ENCODE peak calls at places on chromosomes 6 and 20, in six cellular contexts. One of them, this sample, is unnamed.

GRCh38 chr20:57409672-57410397 is 18.6 kb downstream of the RBM38 start:
- DNase-seq in activated CD4-positive, alpha-beta T cell treated with anti-CD3 and anti-CD28 coated beads for 48 hours: no peak
- DNase-seq in psoas muscle: peak; percentile 49
- DNase-seq in CD8-positive, alpha-beta T cell: no peak
- DNase-seq in RCC 7860: no peak
- DNase-seq in A549: no peak
- DNase-seq in this sample: no peak

GRCh38 chr6:125340175-125340835 is 38.5 kb upstream of the HDDC2 start:
- DNase-seq in RCC 7860: no peak
- DNase-seq in A549: no peak
- DNase-seq in CD8-positive, alpha-beta T cell: no peak
- DNase-seq in activated CD4-positive, alpha-beta T cell treated with anti-CD3 and anti-CD28 coated beads for 48 hours: no peak
- DNase-seq in psoas muscle: no peak
- DNase-seq in this sample: no peak

GRCh38 chr6:127119361-127120108 is 1.1 kb downstream of the RSPO3 start:
- DNase-seq in psoas muscle: peak; percentile 55
- DNase-seq in RCC 7860: no peak
- DNase-seq in A549: no peak
- DNase-seq in CD8-positive, alpha-beta T cell: no peak
- DNase-seq in activated CD4-positive, alpha-beta T cell treated with anti-CD3 and anti-CD28 coated beads for 48 hours: peak; percentile 26
- DNase-seq in this sample: no peak

GRCh38 chr6:116847234-116847633 is 18.4 kb upstream of the GPRC6A start:
- DNase-seq in RCC 7860: peak; percentile 23
- DNase-seq in psoas muscle: no peak
- DNase-seq in CD8-positive, alpha-beta T cell: no peak
- DNase-seq in activated CD4-positive, alpha-beta T cell treated with anti-CD3 and anti-CD28 coated beads for 48 hours: no peak
- DNase-seq in A549: peak; percentile 23
- DNase-seq in this sample: peak; percentile 8

GRCh38 chr20:53074811-53075314 is 102.7 kb downstream of the TSHZ2 start:
- DNase-seq in activated CD4-positive, alpha-beta T cell treated with anti-CD3 and anti-CD28 coated beads for 48 hours: no peak
- DNase-seq in RCC 7860: peak; percentile 23
- DNase-seq in A549: no peak
- DNase-seq in CD8-positive, alpha-beta T cell: no peak
- DNase-seq in psoas muscle: no peak
- DNase-seq in this sample: no peak

GRCh38 chr20:63297371-63297781 is 4.4 kb downstream of the COL20A1 start:
- DNase-seq in RCC 7860: no peak
- DNase-seq in activated CD4-positive, alpha-beta T cell treated with anti-CD3 and anti-CD28 coated beads for 48 hours: no peak
- DNase-seq in A549: no peak
- DNase-seq in psoas muscle: no peak
- DNase-seq in CD8-positive, alpha-beta T cell: no peak
- DNase-seq in this sample: no peak

GRCh38 chr6:7901056-7901455 is 9.5 kb downstream of the TXNDC5 start:
- DNase-seq in A549: no peak
- DNase-seq in activated CD4-positive, alpha-beta T cell treated with anti-CD3 and anti-CD28 coated beads for 48 hours: no peak
- DNase-seq in CD8-positive, alpha-beta T cell: no peak
- DNase-seq in RCC 7860: no peak
- DNase-seq in psoas muscle: no peak
- DNase-seq in this sample: no peak

GRCh38 chr6:137903933-137904821 is 37.1 kb downstream of the TNFAIP3 start:
- DNase-seq in activated CD4-positive, alpha-beta T cell treated with anti-CD3 and anti-CD28 coated beads for 48 hours: peak; percentile 73
- DNase-seq in psoas muscle: no peak
- DNase-seq in A549: peak; percentile 11
- DNase-seq in CD8-positive, alpha-beta T cell: no peak
- DNase-seq in RCC 7860: peak; percentile 73
- DNase-seq in this sample: no peak

GRCh38 chr20:35171753-35172433 is at the start of gene PROCR:
- DNase-seq in psoas muscle: peak; percentile 88
- DNase-seq in CD8-positive, alpha-beta T cell: no peak
- DNase-seq in A549: peak; percentile 96
- DNase-seq in RCC 7860: peak; percentile 96
- DNase-seq in activated CD4-positive, alpha-beta T cell treated with anti-CD3 and anti-CD28 coated beads for 48 hours: peak; percentile 13
- DNase-seq in this sample: peak; percentile 97

GRCh38 chr20:34542439-34542838 is 16.1 kb upstream of the MAP1LC3A start:
- DNase-seq in CD8-positive, alpha-beta T cell: no peak
- DNase-seq in psoas muscle: no peak
- DNase-seq in RCC 7860: no peak
- DNase-seq in A549: no peak
- DNase-seq in activated CD4-positive, alpha-beta T cell treated with anti-CD3 and anti-CD28 coated beads for 48 hours: no peak
- DNase-seq in this sample: no peak

GRCh38 chr6:28537509-28538140 is 11.9 kb downstream of the GPX5 start:
- DNase-seq in activated CD4-positive, alpha-beta T cell treated with anti-CD3 and anti-CD28 coated beads for 48 hours: peak; percentile 64
- DNase-seq in CD8-positive, alpha-beta T cell: no peak
- DNase-seq in psoas muscle: no peak
- DNase-seq in A549: peak; percentile 73
- DNase-seq in RCC 7860: no peak
- DNase-seq in this sample: no peak

GRCh38 chr20:34222208-34222607 is 19.0 kb upstream of the ASIP start:
- DNase-seq in CD8-positive, alpha-beta T cell: no peak
- DNase-seq in activated CD4-positive, alpha-beta T cell treated with anti-CD3 and anti-CD28 coated beads for 48 hours: peak; percentile 25
- DNase-seq in RCC 7860: peak; percentile 36
- DNase-seq in psoas muscle: no peak
- DNase-seq in A549: no peak
- DNase-seq in this sample: peak; percentile 89

GRCh38 chr20:19974621-19975435 is 42.3 kb upstream of the NAA20 start:
- DNase-seq in A549: peak; percentile 77
- DNase-seq in RCC 7860: peak; percentile 69
- DNase-seq in CD8-positive, alpha-beta T cell: no peak
- DNase-seq in activated CD4-positive, alpha-beta T cell treated with anti-CD3 and anti-CD28 coated beads for 48 hours: no peak
- DNase-seq in psoas muscle: peak; percentile 95
- DNase-seq in this sample: peak; percentile 86

GRCh38 chr6:170178266-170178560 is 112.7 kb downstream of the DLL1 start:
- DNase-seq in CD8-positive, alpha-beta T cell: no peak
- DNase-seq in psoas muscle: no peak
- DNase-seq in RCC 7860: no peak
- DNase-seq in A549: no peak
- DNase-seq in activated CD4-positive, alpha-beta T cell treated with anti-CD3 and anti-CD28 coated beads for 48 hours: no peak
- DNase-seq in this sample: no peak

GRCh38 chr6:33103776-33104175 is 28.0 kb downstream of the HLA-DPB1 start:
- DNase-seq in A549: no peak
- DNase-seq in CD8-positive, alpha-beta T cell: no peak
- DNase-seq in RCC 7860: no peak
- DNase-seq in activated CD4-positive, alpha-beta T cell treated with anti-CD3 and anti-CD28 coated beads for 48 hours: no peak
- DNase-seq in psoas muscle: no peak
- DNase-seq in this sample: no peak

GRCh38 chr20:60055740-60056139 is 97.5 kb downstream of the CDH26 start:
- DNase-seq in CD8-positive, alpha-beta T cell: peak; percentile 26
- DNase-seq in RCC 7860: no peak
- DNase-seq in activated CD4-positive, alpha-beta T cell treated with anti-CD3 and anti-CD28 coated beads for 48 hours: peak; percentile 52
- DNase-seq in A549: no peak
- DNase-seq in psoas muscle: no peak
- DNase-seq in this sample: no peak

GRCh38 chr20:51446656-51447055 is 95.9 kb downstream of the NFATC2 start:
- DNase-seq in psoas muscle: no peak
- DNase-seq in A549: peak; percentile 86
- DNase-seq in CD8-positive, alpha-beta T cell: no peak
- DNase-seq in activated CD4-positive, alpha-beta T cell treated with anti-CD3 and anti-CD28 coated beads for 48 hours: no peak
- DNase-seq in RCC 7860: peak; percentile 94
- DNase-seq in this sample: peak; percentile 21

GRCh38 chr20:17959257-17959627 is 9.4 kb downstream of the SNX5 start:
- DNase-seq in psoas muscle: no peak
- DNase-seq in CD8-positive, alpha-beta T cell: no peak
- DNase-seq in A549: no peak
- DNase-seq in RCC 7860: no peak
- DNase-seq in activated CD4-positive, alpha-beta T cell treated with anti-CD3 and anti-CD28 coated beads for 48 hours: no peak
- DNase-seq in this sample: no peak